ENCODE peak calls at places on chromosomes 6 and 20, in nine cellular contexts. M is endodermal cell, H is neural progenitor cell, O is fibroblast of mammary gland, C is psoas muscle, Z is lung, I is nephron progenitor cell, D is mesothelial cell of epicardium, U is fibroblast of lung. J is an unnamed sample.

GRCh38 chr6:90028080-90028778 is 134.0 kb downstream of the GJA10 start:
- DNase-seq in C (no peak), U (no peak), D (no peak), O (peak), H (no peak), I (no peak), M (no peak), Z (no peak), J (no peak)

GRCh38 chr6:97322811-97323210 is 39.8 kb upstream of the MMS22L start:
- DNase-seq in I (no peak), H (no peak), Z (no peak), C (no peak), D (no peak), U (no peak), O (peak), M (no peak), J (peak)

GRCh38 chr6:32084780-32085179 is 24.4 kb downstream of the TNXB start:
- DNase-seq in D (no peak), H (no peak), O (no peak), M (no peak), I (no peak), U (no peak), C (no peak), Z (no peak), J (no peak)

GRCh38 chr6:15464211-15464725 is 198.6 kb downstream of the DTNBP1 start:
- DNase-seq in C (peak), O (no peak), H (peak), Z (no peak), U (no peak), D (no peak), I (no peak), M (peak), J (peak)

GRCh38 chr6:89859744-89860143 is 30.1 kb downstream of the CASP8AP2 start:
- DNase-seq in C (no peak), Z (no peak), H (no peak), M (no peak), I (no peak), D (no peak), U (no peak), O (no peak), J (no peak)

GRCh38 chr6:81051952-81052351 is 700.5 kb downstream of the TENT5A start:
- DNase-seq in U (no peak), Z (no peak), D (no peak), M (peak), O (no peak), C (no peak), I (peak), H (peak), J (no peak)

GRCh38 chr6:168371185-168371584 is 51.6 kb upstream of the DACT2 start:
- DNase-seq in I (no peak), C (no peak), Z (no peak), U (no peak), H (no peak), D (no peak), M (no peak), O (no peak), J (no peak)

GRCh38 chr6:116101298-116101718 is 655 bp downstream of the NT5DC1 start:
- DNase-seq in O (no peak), Z (peak), U (no peak), I (no peak), D (no peak), M (no peak), H (no peak), C (no peak), J (no peak)

GRCh38 chr20:62624325-62624690 is 18.0 kb upstream of the SLCO4A1 start:
- DNase-seq in D (no peak), O (no peak), I (no peak), H (no peak), Z (no peak), U (no peak), C (peak), M (peak), J (no peak)

GRCh38 chr6:108621117-108621516 is 60.4 kb downstream of the FOXO3 start:
- DNase-seq in D (no peak), C (peak), O (peak), Z (no peak), M (peak), U (peak), H (no peak), I (no peak), J (peak)
- TF ChIP-seq CTCF in D (no peak), C (no peak), O (peak), Z (no peak), M (no peak), U (peak), H (no peak), I (no peak), J (peak)

GRCh38 chr6:53992522-53992921 is 118.7 kb upstream of the MLIP start:
- DNase-seq in Z (no peak), M (no peak), H (no peak), I (no peak), O (no peak), U (no peak), D (no peak), C (no peak), J (no peak)
- TF ChIP-seq CTCF in Z (no peak), M (peak), H (no peak), I (no peak), O (peak), U (no peak), D (no peak), C (no peak), J (no peak)

DNA sequence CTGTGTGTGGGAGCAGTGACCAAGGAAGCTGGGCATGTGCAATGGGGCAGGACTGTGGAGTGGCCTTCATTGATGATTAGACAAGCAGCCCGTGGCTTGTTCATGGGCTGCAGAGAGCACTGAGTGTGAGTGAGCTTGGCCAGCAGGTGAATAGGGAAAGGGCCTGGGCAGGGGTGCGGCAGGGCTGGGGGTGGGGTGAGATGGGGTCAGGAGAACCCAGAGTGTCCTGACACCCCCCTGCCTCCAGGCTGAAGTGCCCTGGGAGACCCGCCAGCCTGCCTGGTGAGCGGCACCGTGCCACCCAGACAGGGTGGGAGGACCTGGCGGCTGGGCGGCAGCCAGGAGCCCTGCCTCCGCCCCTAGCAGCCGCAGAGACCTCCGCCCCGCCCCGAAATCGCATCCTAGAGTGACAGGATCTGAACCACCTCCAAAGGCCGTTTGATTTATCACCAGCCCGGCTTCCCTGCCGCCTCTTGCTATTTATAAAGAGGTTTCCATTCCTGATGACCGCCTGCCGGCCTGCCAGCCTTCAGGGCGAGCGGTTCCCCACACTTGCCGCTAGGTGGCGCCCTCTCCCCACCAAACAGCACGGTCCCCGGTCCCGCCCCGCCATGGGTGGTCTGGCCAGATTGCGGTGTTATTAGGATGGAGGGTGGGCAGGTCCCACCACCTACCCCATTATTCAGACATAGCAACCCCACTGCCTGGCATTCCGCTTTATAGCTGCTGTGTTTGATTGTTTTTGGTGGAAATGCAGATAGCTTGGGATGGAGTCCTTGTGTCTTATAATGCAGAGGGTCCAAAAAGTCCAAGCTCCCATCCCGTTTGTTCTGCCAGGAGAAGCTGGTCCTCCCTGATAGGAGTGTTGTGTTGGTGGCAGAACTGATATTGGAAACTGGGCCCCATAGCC is 3.5 kb downstream of the MYLK2 start:
- DNase-seq in U (peak), O (peak), H (peak), M (peak), D (peak), I (peak), Z (peak), C (peak), J (peak)
- TF ChIP-seq CTCF in U (peak), O (peak), H (peak), M (peak), D (peak), I (peak), Z (peak), C (peak), J (peak)

GRCh38 chr6:87241304-87241703 is 81.1 kb upstream of the SMIM8 start:
- DNase-seq in U (no peak), O (no peak), Z (no peak), H (no peak), C (no peak), D (no peak), M (peak), I (no peak), J (no peak)

GRCh38 chr6:87237804-87238203 is 82.4 kb downstream of the ZNF292 start:
- DNase-seq in O (peak), Z (no peak), M (no peak), D (no peak), I (no peak), H (no peak), U (peak), C (no peak), J (peak)
- TF ChIP-seq CTCF in O (peak), Z (peak), M (peak), D (peak), I (peak), H (peak), U (peak), C (peak), J (peak)

DNA sequence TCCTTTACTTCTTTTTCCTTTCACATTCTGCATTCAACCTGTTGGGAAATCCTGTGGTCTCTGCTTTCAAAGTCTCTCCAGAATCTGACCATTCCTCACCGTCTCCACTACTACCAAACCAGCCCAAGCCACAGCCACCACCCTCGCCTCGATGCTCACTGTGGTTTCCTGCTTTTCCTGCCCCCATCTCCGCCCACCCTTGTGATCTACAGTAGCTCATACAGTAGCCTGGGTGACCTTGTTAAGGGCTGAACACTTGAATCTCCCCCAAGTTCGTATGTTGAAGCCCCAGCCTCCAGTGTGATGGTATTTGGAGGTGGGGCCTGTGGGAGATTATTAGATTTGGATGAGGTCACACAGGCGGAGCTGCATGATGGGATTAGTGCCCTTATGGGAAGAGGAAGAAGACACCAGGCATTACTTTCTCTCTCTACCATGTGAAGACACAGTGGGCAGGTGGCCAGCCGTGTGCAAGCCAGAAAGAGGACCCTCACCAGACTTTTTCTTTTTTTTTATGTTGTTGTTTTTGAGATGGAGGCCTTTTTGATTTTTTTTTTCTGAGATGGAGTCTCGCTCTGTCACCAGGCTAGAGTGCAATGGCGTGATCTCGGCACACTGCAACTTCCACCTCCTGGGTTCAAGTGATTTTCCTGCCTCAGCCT is 188.9 kb upstream of the UST start:
- DNase-seq in M (no peak), H (no peak), I (no peak), D (no peak), U (no peak), Z (no peak), O (peak), C (no peak), J (no peak)
- TF ChIP-seq CTCF in M (no peak), H (no peak), I (no peak), D (no peak), U (no peak), Z (no peak), O (no peak), C (no peak), J (no peak)

GRCh38 chr6:158293122-158293521 is 19.1 kb upstream of the TULP4 start:
- DNase-seq in U (no peak), I (no peak), H (no peak), D (no peak), O (no peak), M (no peak), Z (no peak), C (no peak), J (no peak)

GRCh38 chr6:158290040-158290439 is 22.2 kb upstream of the TULP4 start:
- DNase-seq in M (no peak), Z (no peak), O (no peak), C (no peak), U (no peak), I (no peak), D (no peak), H (no peak), J (no peak)

GRCh38 chr6:158287047-158287446 is 25.2 kb upstream of the TULP4 start:
- DNase-seq in D (no peak), Z (no peak), U (no peak), I (no peak), H (no peak), C (no peak), M (no peak), O (no peak), J (no peak)

GRCh38 chr6:158292016-158292415 is 20.2 kb upstream of the TULP4 start:
- DNase-seq in I (no peak), H (no peak), M (no peak), O (no peak), Z (no peak), C (no peak), U (no peak), D (no peak), J (no peak)

GRCh38 chr6:158290659-158291058 is 21.6 kb upstream of the TULP4 start:
- DNase-seq in D (no peak), I (no peak), M (no peak), O (no peak), C (no peak), H (no peak), U (no peak), Z (no peak), J (no peak)
- TF ChIP-seq CTCF in D (no peak), I (no peak), M (no peak), O (no peak), C (no peak), H (no peak), U (no peak), Z (no peak), J (no peak)

GRCh38 chr6:69768664-69769063 is 28.1 kb downstream of the LMBRD1 start:
- DNase-seq in U (no peak), O (peak), M (no peak), D (no peak), C (no peak), Z (no peak), I (no peak), H (no peak), J (no peak)
- TF ChIP-seq CTCF in U (peak), O (no peak), M (peak), D (peak), C (no peak), Z (no peak), I (no peak), H (peak), J (no peak)